ENCODE peak calls at places on chromosomes 3 and 15, in eight cellular contexts. R is fibroblast of mammary gland, P is lower leg skin, U is neural crest cell, E is progenitor cell of endocrine pancreas, X is kidney, I is H9, K is psoas muscle. V is an unnamed sample.

GRCh38 chr15:53811530-53811929 is 52.1 kb upstream of the WDR72 start:
- DNase-seq in K (no peak), P (no peak), R (peak), I (no peak), X (no peak), U (no peak), E (no peak), V (no peak)

GRCh38 chr3:192727032-192727847 is at the start of gene FGF12:
- DNase-seq in E (peak), P (no peak), U (peak), K (peak), X (peak), R (peak), I (peak), V (peak)

GRCh38 chr3:190092250-190092649 is 28.4 kb downstream of the P3H2 start:
- DNase-seq in U (no peak), R (peak), I (no peak), X (no peak), P (no peak), E (no peak), K (no peak), V (no peak)

GRCh38 chr15:67080118-67080899 is 14.9 kb downstream of the SMAD3 start:
- DNase-seq in X (peak), I (no peak), R (peak), U (no peak), K (peak), P (no peak), E (no peak), V (no peak)

GRCh38 chr15:92205255-92205739 is 188.4 kb upstream of the ST8SIA2 start:
- DNase-seq in P (no peak), X (no peak), U (no peak), R (no peak), I (peak), K (no peak), E (no peak), V (peak)

GRCh38 chr3:87329065-87329464 is 52.7 kb upstream of the POU1F1 start:
- DNase-seq in K (no peak), U (no peak), E (no peak), X (no peak), P (no peak), R (no peak), I (no peak), V (no peak)

GRCh38 chr3:79247367-79248103 is 520.3 kb downstream of the ROBO1 start:
- DNase-seq in R (peak), P (no peak), X (no peak), K (peak), E (no peak), I (no peak), U (no peak), V (no peak)

GRCh38 chr3:104947946-104948345 is 418.8 kb upstream of the ALCAM start:
- DNase-seq in X (no peak), E (no peak), R (no peak), K (no peak), I (no peak), U (no peak), P (no peak), V (no peak)

GRCh38 chr3:39808467-39809180 is 785 bp upstream of the MYRIP start:
- DNase-seq in K (no peak), P (no peak), R (peak), I (peak), U (peak), X (peak), E (peak), V (peak)

GRCh38 chr3:188468672-188469071 is 314.7 kb downstream of the LPP start:
- DNase-seq in R (peak), X (peak), E (no peak), P (peak), I (no peak), K (peak), U (no peak), V (no peak)

GRCh38 chr15:85771781-85772445 is 22.8 kb downstream of the KLHL25 start:
- DNase-seq in R (peak), P (peak), U (no peak), X (peak), K (peak), I (no peak), E (no peak), V (no peak)

GRCh38 chr3:52769786-52770445 is 824 bp downstream of the NEK4 start:
- DNase-seq in U (no peak), E (no peak), K (no peak), I (no peak), R (peak), X (no peak), P (no peak), V (no peak)

GRCh38 chr15:45586990-45587860 is at the start of gene BLOC1S6:
- DNase-seq in E (peak), K (peak), R (peak), P (peak), I (peak), X (peak), U (peak), V (peak)

GRCh38 chr15:51884517-51885236 is 55.2 kb downstream of the TMOD3 start:
- DNase-seq in K (no peak), X (no peak), R (peak), E (no peak), I (no peak), P (no peak), U (no peak), V (no peak)

DNA sequence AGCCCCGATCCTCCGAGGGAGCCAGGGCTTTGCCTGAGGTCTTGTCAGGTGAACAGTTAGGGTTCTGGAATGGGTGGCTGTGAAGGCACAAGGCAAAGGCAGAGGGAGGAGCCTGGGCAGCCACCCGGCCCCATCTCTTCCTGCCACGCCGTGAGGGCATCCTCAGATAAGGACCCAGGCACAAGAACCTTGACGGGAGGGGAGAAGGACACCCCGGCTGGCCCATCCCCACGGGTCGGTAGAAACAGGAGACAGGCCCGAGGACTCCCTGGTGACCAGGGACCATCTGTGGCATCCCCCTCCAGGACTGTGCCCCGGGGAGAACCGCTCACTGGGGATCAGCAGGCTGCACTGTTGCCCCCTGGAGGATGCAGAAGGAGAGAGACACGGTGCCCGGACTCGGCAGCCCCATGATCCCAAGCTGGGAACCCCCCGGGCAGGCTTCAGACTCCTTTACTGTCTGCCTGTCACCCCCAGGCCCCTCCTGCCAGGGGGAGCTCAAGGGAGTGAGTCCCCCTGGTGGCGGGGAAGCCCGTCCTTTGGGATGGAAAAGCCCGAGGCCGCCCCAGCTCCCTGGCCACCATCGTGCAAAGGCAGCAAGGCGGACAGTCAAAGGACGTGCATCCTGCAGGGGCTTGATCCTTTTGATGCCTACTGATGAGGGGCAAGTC is 12.3 kb upstream of the PCSK6 start:
- DNase-seq in R (no peak), X (no peak), P (no peak), E (peak), K (peak), I (peak), U (peak), V (peak)
- TF ChIP-seq CTCF in R (peak), X (no peak), P (no peak), E (peak), K (peak), I (peak), U (peak), V (peak)

DNA sequence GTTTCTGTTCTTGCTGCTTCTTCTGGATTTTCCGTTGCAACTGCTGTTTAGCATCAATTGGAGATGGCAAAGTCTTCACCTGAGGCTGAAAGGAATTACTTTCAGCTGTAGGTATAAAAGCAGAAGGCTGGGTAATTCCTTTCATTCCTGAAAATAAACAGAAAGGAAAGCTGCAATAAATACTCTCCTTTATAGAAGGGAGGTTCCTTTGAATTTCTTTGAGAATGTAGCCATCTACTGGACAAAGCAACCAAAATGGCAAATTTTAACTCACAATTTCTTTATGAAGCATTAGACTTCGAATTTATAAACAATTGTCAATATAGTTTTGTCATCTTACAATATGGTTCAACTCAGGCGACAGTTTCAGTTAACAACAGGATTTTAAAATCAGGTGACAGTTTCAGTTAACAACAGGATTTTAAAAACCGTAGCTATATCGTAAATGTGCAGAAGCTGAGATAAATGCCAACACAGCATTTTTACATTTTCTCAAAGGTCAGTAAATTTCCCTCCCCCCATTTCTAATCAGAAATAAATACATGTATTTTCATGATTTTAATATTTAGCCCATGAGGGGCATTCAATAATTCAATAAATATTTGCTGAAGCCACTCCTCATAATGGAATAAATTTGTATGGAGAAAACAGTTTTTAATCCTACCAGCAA is 105.0 kb upstream of the NEDD4 start:
- DNase-seq in E (no peak), U (no peak), R (no peak), P (no peak), K (no peak), I (no peak), X (no peak), V (no peak)
- TF ChIP-seq CTCF in E (no peak), U (no peak), R (no peak), P (no peak), K (peak), I (no peak), X (no peak), V (no peak)

DNA sequence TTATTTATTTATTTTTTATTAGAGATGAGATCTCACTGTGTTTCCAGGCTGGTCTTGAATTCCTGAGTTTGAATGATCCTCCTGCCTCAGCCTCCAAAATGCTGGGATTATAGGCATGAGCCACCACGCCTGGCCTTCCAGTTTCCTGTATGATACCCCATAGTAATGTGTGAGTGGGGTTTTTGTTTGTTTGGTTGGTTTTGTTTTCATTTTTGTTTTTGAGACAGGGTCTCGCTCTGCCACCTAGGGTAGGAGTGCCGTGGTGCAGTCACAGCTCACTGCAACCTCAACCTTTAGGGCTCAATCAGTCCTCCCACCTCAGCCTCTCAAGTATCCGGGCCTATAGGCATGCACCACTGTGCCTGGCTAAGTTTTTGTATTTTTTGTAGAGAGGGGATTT is 30.9 kb downstream of the GOLM2 start:
- DNase-seq in U (no peak), P (no peak), E (no peak), X (no peak), I (no peak), K (no peak), R (no peak), V (no peak)
- TF ChIP-seq CTCF in U (no peak), P (no peak), E (no peak), X (no peak), I (peak), K (no peak), R (no peak), V (no peak)

GRCh38 chr3:42501321-42501680 is 1.1 kb upstream of the VIPR1 start:
- DNase-seq in X (no peak), K (no peak), P (peak), I (peak), E (peak), U (no peak), R (no peak), V (peak)
- TF ChIP-seq CTCF in X (no peak), K (no peak), P (no peak), I (no peak), E (no peak), U (no peak), R (no peak), V (no peak)

GRCh38 chr15:57743424-57743823 is 36.9 kb downstream of the POLR2M start:
- DNase-seq in E (no peak), I (peak), X (no peak), R (peak), U (no peak), K (no peak), P (no peak), V (no peak)
- TF ChIP-seq CTCF in E (no peak), I (peak), X (no peak), R (no peak), U (no peak), K (no peak), P (no peak), V (no peak)

V was measured in endothelial cell.